ENCODE peak calls at places on chromosome 17, in seven cellular contexts. N is GM23248, G is mesendoderm, B is fibroblast of lung, A is PC-9, U is neural progenitor cell, T is GM12878. K is an unnamed sample.

GRCh38 chr17:79220715-79221291 is 146.2 kb downstream of the ENGASE start:
- DNase-seq in N (peak; percentile 9), G (peak; percentile 58), B (no peak), A (no peak), U (peak; percentile 79), T (no peak), K (no peak)

GRCh38 chr17:73292031-73292531 is 19.7 kb downstream of the CDC42EP4 start:
- DNase-seq in N (peak; percentile 83), G (no peak), B (peak; percentile 57), A (peak; percentile 82), U (no peak), T (no peak), K (no peak)

GRCh38 chr17:79621151-79621940 is 10.5 kb upstream of the RBFOX3 start:
- DNase-seq in N (no peak), G (no peak), B (no peak), A (no peak), U (no peak), T (no peak), K (no peak)

GRCh38 chr17:46117117-46117516 is 76.1 kb downstream of the KANSL1 start:
- DNase-seq in N (no peak), G (peak; percentile 75), B (no peak), A (no peak), U (no peak), T (no peak), K (no peak)

GRCh38 chr17:77534137-77534536 is 393.4 kb downstream of the SEC14L1 start:
- DNase-seq in N (no peak), G (no peak), B (no peak), A (no peak), U (no peak), T (no peak), K (no peak)

GRCh38 chr17:56125830-56126819 is 27.1 kb upstream of the ANKFN1 start:
- DNase-seq in N (peak; percentile 79), G (peak; percentile 74), B (peak; percentile 68), A (no peak), U (peak; percentile 68), T (no peak), K (peak; percentile 10)

GRCh38 chr17:63816669-63817068 is 10.6 kb upstream of the PSMC5 start:
- DNase-seq in N (peak; percentile 24), G (no peak), B (peak; percentile 66), A (no peak), U (no peak), T (no peak), K (no peak)

GRCh38 chr17:49637050-49637449 is 40.8 kb downstream of the SPOP start:
- DNase-seq in N (peak; percentile 33), G (no peak), B (no peak), A (no peak), U (no peak), T (no peak), K (no peak)

GRCh38 chr17:17808706-17809432 is 27.9 kb downstream of the SREBF1 start:
- DNase-seq in N (peak; percentile 49), G (peak; percentile 51), B (peak; percentile 58), A (no peak), U (peak; percentile 37), T (no peak), K (peak; percentile 48)

GRCh38 chr17:34913001-34913400 is 48.3 kb downstream of the CCT6B start:
- DNase-seq in N (no peak), G (peak; percentile 92), B (no peak), A (no peak), U (no peak), T (no peak), K (no peak)

GRCh38 chr17:45414997-45415881 is 17.4 kb downstream of the ARHGAP27 start:
- DNase-seq in N (no peak), G (no peak), B (no peak), A (no peak), U (no peak), T (no peak), K (no peak)

GRCh38 chr17:82065638-82066303 is at the start of gene DUS1L:
- DNase-seq in N (peak; percentile 77), G (peak; percentile 50), B (peak; percentile 61), A (no peak), U (peak; percentile 83), T (no peak), K (peak; percentile 84)

GRCh38 chr17:885971-886571 is 93.5 kb downstream of the NXN start:
- DNase-seq in N (no peak), G (no peak), B (peak; percentile 43), A (no peak), U (no peak), T (no peak), K (no peak)

GRCh38 chr17:80859004-80859941 is 132.4 kb upstream of the CHMP6 start:
- DNase-seq in N (peak; percentile 92), G (peak; percentile 22), B (peak; percentile 97), A (no peak), U (peak; percentile 41), T (no peak), K (no peak)

GRCh38 chr17:78125138-78125913 is 3.2 kb downstream of the TMC6 start:
- DNase-seq in N (no peak), G (no peak), B (no peak), A (no peak), U (no peak), T (no peak), K (peak; percentile 70)

GRCh38 chr17:28760987-28761562 is 17.3 kb downstream of the TRAF4 start:
- DNase-seq in N (peak; percentile 78), G (peak; percentile 82), B (peak; percentile 38), A (peak; percentile 81), U (peak; percentile 64), T (no peak), K (no peak)

GRCh38 chr17:21208352-21208751 is 5.6 kb downstream of the TMEM11 start:
- DNase-seq in N (no peak), G (no peak), B (no peak), A (no peak), U (no peak), T (no peak), K (no peak)
- H3K4me1 ChIP-seq in N (peaks cover 33% of the 10 kb centered on the region), G (peaks cover 2% of the 10 kb centered on the region), B (peaks cover 6% of the 10 kb centered on the region), A (peaks cover 13% of the 10 kb centered on the region), U (peaks cover 21% of the 10 kb centered on the region), T (peaks cover 9% of the 10 kb centered on the region), K (peaks cover 20% of the 10 kb centered on the region)

GRCh38 chr17:39704821-39705551 is 5.1 kb downstream of the ERBB2 start:
- DNase-seq in N (peak; percentile 51), G (peak; percentile 45), B (peak; percentile 33), A (no peak), U (peak; percentile 49), T (no peak), K (no peak)

GRCh38 chr17:39705786-39706348 is 6.0 kb downstream of the ERBB2 start:
- DNase-seq in N (no peak), G (no peak), B (no peak), A (peak; percentile 96), U (no peak), T (no peak), K (no peak)

GRCh38 chr17:39702901-39703893 is 3.3 kb downstream of the ERBB2 start:
- DNase-seq in N (no peak), G (no peak), B (no peak), A (peak; percentile 71), U (peak; percentile 21), T (peak; percentile 25), K (peak; percentile 43)

GRCh38 chr17:39701784-39702422 is 2.0 kb downstream of the ERBB2 start:
- DNase-seq in N (no peak), G (no peak), B (no peak), A (no peak), U (peak; percentile 5), T (no peak), K (no peak)

DNA sequence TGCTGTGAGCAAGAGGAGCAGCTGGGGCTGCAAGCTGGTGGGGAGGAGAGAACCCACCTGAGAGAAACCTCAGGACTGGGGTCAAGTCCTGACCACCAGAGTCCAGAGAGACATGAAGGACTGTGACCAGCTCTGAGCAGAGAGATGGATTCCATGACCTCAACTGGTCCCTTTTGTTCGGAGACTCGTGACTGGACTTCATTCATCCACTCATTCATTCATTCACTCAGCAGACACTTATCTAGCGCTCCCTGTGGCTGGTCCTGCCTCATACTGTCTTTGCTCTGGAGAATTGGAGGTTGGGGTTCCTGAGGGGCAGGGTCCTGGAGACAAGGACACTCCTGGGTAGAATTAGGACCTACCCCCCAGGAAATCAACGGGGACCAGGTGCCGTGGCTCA is 4.0 kb downstream of the ERBB2 start:
- DNase-seq in N (no peak), G (no peak), B (no peak), A (no peak), U (no peak), T (no peak), K (no peak)
- H3K4me2 ChIP-seq in N (no peak overlapping the region), G (no peak overlapping the region), B (no peak overlapping the region), A (peak overlapping the region; percentile 73), U (no peak overlapping the region), T (peak overlapping the region; percentile 30), K (no peak overlapping the region)

GRCh38 chr17:44121997-44122824 is 1.2 kb downstream of the HDAC5 start:
- DNase-seq in N (no peak), G (no peak), B (no peak), A (no peak), U (peak; percentile 43), T (no peak), K (no peak)
- H3K4me1 ChIP-seq in N (peaks cover 14% of the 10 kb centered on the region), G (peaks cover 15% of the 10 kb centered on the region), B (peaks cover 3% of the 10 kb centered on the region), A (peaks cover 7% of the 10 kb centered on the region), U (peaks cover 40% of the 10 kb centered on the region), T (peaks cover 8% of the 10 kb centered on the region), K (peaks cover 25% of the 10 kb centered on the region)

GRCh38 chr17:13492351-13493122 is 109.2 kb downstream of the HS3ST3A1 start:
- DNase-seq in N (no peak), G (no peak), B (no peak), A (no peak), U (no peak), T (no peak), K (no peak)

GRCh38 chr17:13491916-13492315 is 109.8 kb downstream of the HS3ST3A1 start:
- DNase-seq in N (no peak), G (no peak), B (no peak), A (no peak), U (no peak), T (no peak), K (no peak)

GRCh38 chr17:13490427-13490826 is 111.3 kb downstream of the HS3ST3A1 start:
- DNase-seq in N (no peak), G (peak; percentile 23), B (no peak), A (no peak), U (no peak), T (no peak), K (no peak)

GRCh38 chr17:13495423-13495822 is 106.3 kb downstream of the HS3ST3A1 start:
- DNase-seq in N (no peak), G (no peak), B (no peak), A (no peak), U (no peak), T (no peak), K (no peak)

DNA sequence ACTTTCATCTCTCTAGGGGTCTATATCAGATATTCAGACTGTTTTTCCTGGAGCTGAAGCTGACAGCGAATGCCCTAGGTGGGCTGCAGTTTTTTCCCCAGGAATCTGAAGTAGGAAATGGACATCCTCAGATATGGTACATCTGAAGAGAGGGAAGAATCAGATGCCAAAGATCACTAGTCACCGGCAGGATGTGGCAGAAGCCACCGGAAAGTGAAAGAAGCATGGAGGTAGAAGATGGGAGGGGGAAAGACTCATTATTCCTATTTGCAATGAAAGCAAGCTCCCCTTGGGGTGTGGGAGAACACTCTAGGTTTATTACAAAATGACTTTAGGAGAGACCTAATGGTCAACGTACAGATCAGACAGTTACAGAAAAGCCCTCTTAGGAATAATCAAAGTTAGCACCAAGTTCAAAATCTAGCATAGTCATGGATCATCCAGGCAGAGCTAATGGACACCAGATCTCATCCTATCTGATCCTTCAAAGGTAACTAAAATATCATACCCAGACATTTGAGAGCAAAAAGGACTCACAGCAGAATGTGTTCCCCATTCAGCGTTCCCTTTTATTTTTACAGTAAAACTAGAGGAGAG is 110.7 kb downstream of the HS3ST3A1 start:
- DNase-seq in N (peak; percentile 12), G (peak; percentile 15), B (no peak), A (no peak), U (no peak), T (no peak), K (no peak)
- H3K4me2 ChIP-seq in N (no peak overlapping the region), G (no peak overlapping the region), B (no peak overlapping the region), A (no peak overlapping the region), U (no peak overlapping the region), T (no peak overlapping the region), K (no peak overlapping the region)